ENCODE peak calls at places on chromosomes 4 and X, in six cellular contexts. Q is RWPE1; N is CD8-positive, alpha-beta T cell; O is left lung; W is upper lobe of left lung; D is AG04450. Y is an unnamed sample.

GRCh38 chr4:39043058-39043696 is 11.0 kb upstream of the TMEM156 start:
- DNase-seq in N (no peak), W (no peak), Q (peak; percentile 20), D (no peak), O (no peak), Y (no peak)

GRCh38 chr4:108165601-108166000 is 3.1 kb downstream of the LEF1 start:
- DNase-seq in W (no peak), N (no peak), O (no peak), Q (no peak), D (no peak), Y (no peak)

GRCh38 chr4:34183916-34184315 is 2060.4 kb downstream of the ARAP2 start:
- DNase-seq in W (no peak), Q (no peak), D (no peak), O (no peak), N (no peak), Y (no peak)

GRCh38 chr4:52619591-52619931 is 39.5 kb downstream of the USP46 start:
- DNase-seq in D (no peak), Q (no peak), N (no peak), W (no peak), O (no peak), Y (no peak)

GRCh38 chrX:30060718-30061117 is 154.6 kb upstream of the MAGEB2 start:
- DNase-seq in Q (no peak), D (no peak), W (no peak), O (no peak), N (no peak), Y (no peak)

GRCh38 chrX:16822723-16823122 is 36.5 kb downstream of the TXLNG start:
- DNase-seq in W (no peak), N (no peak), O (no peak), Q (peak; percentile 20), D (no peak), Y (no peak)

GRCh38 chr4:147052361-147052760 is 106.7 kb upstream of the TTC29 start:
- DNase-seq in D (no peak), O (no peak), Q (peak; percentile 38), N (no peak), W (no peak), Y (no peak)

GRCh38 chr4:162644346-162644745 is 480.5 kb upstream of the FSTL5 start:
- DNase-seq in W (no peak), N (no peak), D (no peak), Q (no peak), O (no peak), Y (no peak)

GRCh38 chr4:151960449-151961246 is 199.8 kb upstream of the GATB start:
- DNase-seq in D (no peak), W (no peak), Q (no peak), N (no peak), O (no peak), Y (no peak)

GRCh38 chr4:140252144-140252741 is 98.3 kb upstream of the MAML3 start:
- DNase-seq in W (no peak), D (no peak), Q (no peak), O (no peak), N (no peak), Y (no peak)

GRCh38 chr4:140255467-140255866 is 101.5 kb upstream of the MAML3 start:
- DNase-seq in D (no peak), N (no peak), Q (no peak), W (no peak), O (no peak), Y (no peak)

GRCh38 chr4:140254656-140255299 is 100.8 kb upstream of the MAML3 start:
- DNase-seq in Q (no peak), O (no peak), W (no peak), N (no peak), D (no peak), Y (no peak)

GRCh38 chr4:140252742-140253555 is 99.0 kb upstream of the MAML3 start:
- DNase-seq in N (peak; percentile 60), W (peak; percentile 95), Q (peak; percentile 74), D (no peak), O (peak; percentile 95), Y (peak; percentile 19)

GRCh38 chr4:140253556-140254027 is 99.6 kb upstream of the MAML3 start:
- DNase-seq in D (no peak), O (no peak), N (no peak), W (no peak), Q (no peak), Y (no peak)
- TF ChIP-seq CTCF in D (no peak), O (peak; percentile 52), N (no peak), W (no peak), Q (peak; percentile 48), Y (no peak)

DNA sequence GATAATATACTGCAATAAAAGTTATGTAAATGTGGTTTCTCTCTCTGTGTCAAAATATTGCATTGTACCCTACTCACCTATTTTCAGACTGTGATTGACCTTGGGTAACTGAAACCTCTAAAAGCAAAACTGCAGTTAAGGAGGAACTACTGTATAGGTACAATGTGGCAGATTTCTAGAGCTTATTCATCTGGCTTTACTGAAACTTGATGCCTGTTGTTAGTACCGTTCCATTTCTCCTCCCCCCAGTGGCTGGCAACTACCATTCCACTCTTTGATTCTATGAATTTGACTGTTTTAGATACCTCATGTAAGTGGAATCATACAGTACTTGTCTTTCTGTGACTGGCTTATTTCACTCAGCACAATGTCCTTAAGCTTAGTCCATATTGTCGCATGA is 61.9 kb downstream of the HOPX start:
- DNase-seq in O (no peak), Q (no peak), D (no peak), N (no peak), W (no peak), Y (no peak)
- TF ChIP-seq CTCF in O (no peak), Q (no peak), D (peak; percentile 28), N (no peak), W (no peak), Y (no peak)

DNA sequence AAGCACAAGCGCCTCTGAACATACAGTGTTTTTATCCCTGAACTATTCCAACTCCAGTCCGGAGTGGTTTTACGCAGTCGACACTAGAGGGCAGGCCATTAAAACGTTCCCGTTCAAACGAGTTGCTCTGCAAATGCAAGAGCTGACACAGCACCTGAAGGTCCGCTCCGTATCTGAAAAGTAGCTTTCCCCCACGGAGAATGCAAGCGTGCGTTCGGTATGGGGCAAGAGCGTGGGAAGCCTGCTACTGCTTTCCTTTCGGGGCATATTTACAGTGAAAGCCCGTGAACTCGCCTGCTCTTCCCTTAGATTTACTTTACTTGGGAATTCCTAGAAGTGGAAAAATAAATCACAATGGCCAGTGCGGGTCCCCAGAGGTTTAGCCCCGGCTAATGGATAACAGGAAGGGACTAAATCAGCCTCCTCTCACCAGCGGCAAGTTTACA is 190.8 kb downstream of the TSPAN5 start:
- DNase-seq in Q (peak; percentile 76), N (peak; percentile 59), D (peak; percentile 88), O (no peak), W (no peak), Y (peak; percentile 84)
- TF ChIP-seq CTCF in Q (peak; percentile 84), N (peak; percentile 68), D (peak; percentile 88), O (peak; percentile 69), W (peak; percentile 64), Y (peak; percentile 79)

DNA sequence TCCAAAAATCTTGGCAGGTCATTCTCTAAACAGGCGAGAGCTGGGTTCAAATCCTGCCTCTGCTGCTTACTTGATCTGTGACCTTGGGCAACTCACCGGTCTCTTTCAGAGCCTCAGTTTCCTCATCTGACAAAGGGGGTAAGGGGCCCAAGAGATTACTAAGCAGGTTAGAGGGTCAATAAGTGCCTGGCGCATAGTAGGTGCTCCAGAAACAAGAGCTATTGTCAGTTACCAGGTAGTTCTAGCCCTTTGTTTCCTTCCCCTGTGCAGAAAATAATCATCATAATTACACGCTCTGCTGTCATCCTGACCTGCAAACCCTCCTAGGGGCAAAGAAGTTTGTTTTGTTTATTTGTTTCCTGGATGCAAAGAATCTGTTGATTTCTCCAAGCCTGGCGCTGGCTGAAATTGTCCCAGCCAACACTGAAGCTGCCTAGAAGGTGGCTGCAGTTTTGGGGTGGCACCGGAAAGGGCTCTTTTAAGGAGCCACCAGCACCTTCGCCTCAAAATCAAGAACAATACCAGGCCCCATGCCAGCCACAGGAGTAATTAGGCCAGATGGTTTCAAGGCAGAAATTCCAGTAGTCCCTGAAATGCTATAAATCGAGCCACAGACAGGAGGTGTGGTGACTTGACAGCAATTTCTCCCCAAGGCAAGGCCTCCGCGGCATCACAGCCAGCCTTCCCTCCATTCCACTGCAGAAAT is 10.2 kb upstream of the KIAA0232 start:
- DNase-seq in Q (peak; percentile 44), O (no peak), N (no peak), W (no peak), D (no peak), Y (no peak)
- TF ChIP-seq CTCF in Q (no peak), O (no peak), N (no peak), W (no peak), D (no peak), Y (no peak)

GRCh38 chr4:186149872-186150271 is 41.5 kb upstream of the CYP4V2 start:
- DNase-seq in W (no peak), N (no peak), O (no peak), D (no peak), Q (no peak), Y (no peak)

GRCh38 chr4:186144596-186145569 is 40.4 kb downstream of the FAM149A start:
- DNase-seq in W (peak; percentile 93), Q (peak; percentile 37), O (peak; percentile 83), D (no peak), N (no peak), Y (no peak)

GRCh38 chr4:186148335-186148975 is 42.9 kb upstream of the CYP4V2 start:
- DNase-seq in N (no peak), W (no peak), D (no peak), O (no peak), Q (no peak), Y (no peak)

GRCh38 chr4:186146443-186146842 is 41.9 kb downstream of the FAM149A start:
- DNase-seq in W (no peak), D (no peak), N (no peak), O (no peak), Q (no peak), Y (no peak)

GRCh38 chr4:186144180-186144579 is 39.7 kb downstream of the FAM149A start:
- DNase-seq in W (no peak), O (no peak), Q (peak; percentile 15), N (no peak), D (no peak), Y (no peak)
- TF ChIP-seq CTCF in W (no peak), O (no peak), Q (no peak), N (no peak), D (no peak), Y (no peak)

GRCh38 chrX:13254076-13254785 is 65.6 kb downstream of the ATXN3L start:
- DNase-seq in D (no peak), N (no peak), W (no peak), O (peak; percentile 54), Q (peak; percentile 17), Y (no peak)
- TF ChIP-seq CTCF in D (no peak), N (no peak), W (no peak), O (no peak), Q (no peak), Y (no peak)

DNA sequence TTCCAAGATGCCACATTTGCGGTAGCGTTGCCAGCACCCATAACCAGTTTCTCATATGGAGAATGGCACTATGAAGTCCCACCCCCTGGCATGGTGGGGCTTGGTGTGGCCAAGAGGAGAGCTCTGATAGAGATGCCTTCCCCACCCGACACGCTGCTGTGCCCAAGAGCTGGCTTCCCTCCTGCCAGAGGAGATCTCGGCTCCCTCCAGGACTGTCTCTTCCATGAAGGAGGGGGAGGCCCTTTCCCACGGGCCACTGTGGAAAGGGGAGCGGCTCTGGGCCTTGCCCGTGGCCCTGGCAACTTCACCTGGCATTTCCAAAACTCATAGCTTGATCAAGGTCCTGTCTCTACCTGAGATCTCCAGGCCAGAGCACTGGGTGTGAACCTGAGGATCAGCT is 217.3 kb upstream of the PSAPL1 start:
- DNase-seq in O (no peak), Q (no peak), D (no peak), W (no peak), N (no peak), Y (no peak)
- TF ChIP-seq CTCF in O (no peak), Q (no peak), D (no peak), W (no peak), N (no peak), Y (no peak)

GRCh38 chr4:180099962-180100361 is 2143.2 kb upstream of the TENM3 start:
- DNase-seq in Q (no peak), W (no peak), D (no peak), N (no peak), O (no peak), Y (no peak)
- TF ChIP-seq CTCF in Q (no peak), W (no peak), D (no peak), N (no peak), O (no peak), Y (no peak)